ENCODE peak calls at places on chromosomes 11 and 22, in five cellular contexts. One of them, this sample, is unnamed.
A peak's percentile ranks its signal among the peaks of the same experiment; 100 is the strongest.

GRCh38 chr22:35023692-35024363 is 42.1 kb upstream of the ISX start:
- DNase-seq in kidney epithelial cell: no peak
- DNase-seq in right lobe of liver: peak; percentile 73
- DNase-seq in neuronal stem cell: peak; percentile 72
- DNase-seq in Panc1: peak; percentile 13
- DNase-seq in this sample: peak; percentile 87

GRCh38 chr11:35555238-35555887 is 29.9 kb upstream of the PAMR1 start:
- DNase-seq in kidney epithelial cell: no peak
- DNase-seq in right lobe of liver: no peak
- DNase-seq in neuronal stem cell: no peak
- DNase-seq in Panc1: no peak
- DNase-seq in this sample: no peak

GRCh38 chr22:30486661-30487115 is 14.9 kb upstream of the SEC14L3 start:
- DNase-seq in kidney epithelial cell: no peak
- DNase-seq in right lobe of liver: peak; percentile 37
- DNase-seq in neuronal stem cell: no peak
- DNase-seq in Panc1: no peak
- DNase-seq in this sample: no peak

GRCh38 chr11:79078999-79079398 is 361.8 kb downstream of the TENM4 start:
- DNase-seq in kidney epithelial cell: no peak
- DNase-seq in right lobe of liver: no peak
- DNase-seq in neuronal stem cell: no peak
- DNase-seq in Panc1: no peak
- DNase-seq in this sample: no peak

GRCh38 chr11:89495951-89496350 is 4.8 kb upstream of the NOX4 start:
- DNase-seq in kidney epithelial cell: peak; percentile 91
- DNase-seq in right lobe of liver: no peak
- DNase-seq in neuronal stem cell: peak; percentile 29
- DNase-seq in Panc1: no peak
- DNase-seq in this sample: no peak

GRCh38 chr22:47206185-47206584 is 443.7 kb downstream of the TBC1D22A start:
- DNase-seq in kidney epithelial cell: no peak
- DNase-seq in right lobe of liver: no peak
- DNase-seq in neuronal stem cell: no peak
- DNase-seq in Panc1: no peak
- DNase-seq in this sample: no peak

GRCh38 chr11:76690736-76691135 is 20.2 kb upstream of the LRRC32 start:
- DNase-seq in kidney epithelial cell: no peak
- DNase-seq in right lobe of liver: no peak
- DNase-seq in neuronal stem cell: no peak
- DNase-seq in Panc1: no peak
- DNase-seq in this sample: no peak

GRCh38 chr22:35315141-35315854 is 15.6 kb downstream of the TOM1 start:
- DNase-seq in kidney epithelial cell: no peak
- DNase-seq in right lobe of liver: peak; percentile 88
- DNase-seq in neuronal stem cell: no peak
- DNase-seq in Panc1: no peak
- DNase-seq in this sample: peak; percentile 37

GRCh38 chr11:79236541-79236971 is 204.3 kb downstream of the TENM4 start:
- DNase-seq in kidney epithelial cell: peak; percentile 95
- DNase-seq in right lobe of liver: no peak
- DNase-seq in neuronal stem cell: no peak
- DNase-seq in Panc1: no peak
- DNase-seq in this sample: no peak

GRCh38 chr22:45844949-45845613 is 131.9 kb downstream of the WNT7B start:
- DNase-seq in kidney epithelial cell: no peak
- DNase-seq in right lobe of liver: no peak
- DNase-seq in neuronal stem cell: peak; percentile 45
- DNase-seq in Panc1: no peak
- DNase-seq in this sample: no peak
- H3K4me3 ChIP-seq in kidney epithelial cell: no peak overlapping the region
- H3K4me3 ChIP-seq in right lobe of liver: no peak overlapping the region
- H3K4me3 ChIP-seq in neuronal stem cell: no peak overlapping the region
- H3K4me3 ChIP-seq in Panc1: no peak overlapping the region
- H3K4me3 ChIP-seq in this sample: no peak overlapping the region

GRCh38 chr11:34344410-34345011 is 13.3 kb downstream of the ABTB2 start:
- DNase-seq in kidney epithelial cell: no peak
- DNase-seq in right lobe of liver: no peak
- DNase-seq in neuronal stem cell: no peak
- DNase-seq in Panc1: no peak
- DNase-seq in this sample: no peak

GRCh38 chr11:34346551-34346950 is 11.3 kb downstream of the ABTB2 start:
- DNase-seq in kidney epithelial cell: no peak
- DNase-seq in right lobe of liver: no peak
- DNase-seq in neuronal stem cell: no peak
- DNase-seq in Panc1: no peak
- DNase-seq in this sample: no peak

GRCh38 chr11:34343686-34344085 is 14.1 kb downstream of the ABTB2 start:
- DNase-seq in kidney epithelial cell: no peak
- DNase-seq in right lobe of liver: no peak
- DNase-seq in neuronal stem cell: no peak
- DNase-seq in Panc1: no peak
- DNase-seq in this sample: no peak

GRCh38 chr11:34345991-34346480 is 11.8 kb downstream of the ABTB2 start:
- DNase-seq in kidney epithelial cell: no peak
- DNase-seq in right lobe of liver: no peak
- DNase-seq in neuronal stem cell: no peak
- DNase-seq in Panc1: no peak
- DNase-seq in this sample: no peak

GRCh38 chr11:34345012-34345804 is 12.6 kb downstream of the ABTB2 start:
- DNase-seq in kidney epithelial cell: peak; percentile 92
- DNase-seq in right lobe of liver: peak; percentile 83
- DNase-seq in neuronal stem cell: no peak
- DNase-seq in Panc1: no peak
- DNase-seq in this sample: no peak
- H3K4me3 ChIP-seq in kidney epithelial cell: no peak overlapping the region
- H3K4me3 ChIP-seq in right lobe of liver: no peak overlapping the region
- H3K4me3 ChIP-seq in neuronal stem cell: no peak overlapping the region
- H3K4me3 ChIP-seq in Panc1: no peak overlapping the region
- H3K4me3 ChIP-seq in this sample: no peak overlapping the region

GRCh38 chr11:616320-617220 is 820 bp upstream of the IRF7 start:
- DNase-seq in kidney epithelial cell: no peak
- DNase-seq in right lobe of liver: peak; percentile 72
- DNase-seq in neuronal stem cell: no peak
- DNase-seq in Panc1: no peak
- DNase-seq in this sample: peak; percentile 84
- H3K4me3 ChIP-seq in kidney epithelial cell: no peak overlapping the region
- H3K4me3 ChIP-seq in right lobe of liver: peak overlapping the region; percentile 63
- H3K4me3 ChIP-seq in neuronal stem cell: no peak overlapping the region
- H3K4me3 ChIP-seq in Panc1: peak overlapping the region; percentile 64
- H3K4me3 ChIP-seq in this sample: peak overlapping the region; percentile 76

GRCh38 chr22:24954114-24954463 is 1.6 kb downstream of the KIAA1671 start:
- DNase-seq in kidney epithelial cell: no peak
- DNase-seq in right lobe of liver: no peak
- DNase-seq in neuronal stem cell: no peak
- DNase-seq in Panc1: no peak
- DNase-seq in this sample: no peak
- H3K4me3 ChIP-seq in kidney epithelial cell: peak overlapping the region; percentile 77
- H3K4me3 ChIP-seq in right lobe of liver: peak overlapping the region; percentile 74
- H3K4me3 ChIP-seq in neuronal stem cell: no peak overlapping the region
- H3K4me3 ChIP-seq in Panc1: peak overlapping the region; percentile 86
- H3K4me3 ChIP-seq in this sample: no peak overlapping the region

GRCh38 chr11:7686761-7687160 is 13.5 kb upstream of the CYB5R2 start:
- DNase-seq in kidney epithelial cell: no peak
- DNase-seq in right lobe of liver: no peak
- DNase-seq in neuronal stem cell: no peak
- DNase-seq in Panc1: no peak
- DNase-seq in this sample: no peak

GRCh38 chr11:7688238-7688826 is 15.0 kb upstream of the CYB5R2 start:
- DNase-seq in kidney epithelial cell: no peak
- DNase-seq in right lobe of liver: no peak
- DNase-seq in neuronal stem cell: no peak
- DNase-seq in Panc1: no peak
- DNase-seq in this sample: no peak

GRCh38 chr11:7689239-7689638 is 15.9 kb upstream of the CYB5R2 start:
- DNase-seq in kidney epithelial cell: no peak
- DNase-seq in right lobe of liver: no peak
- DNase-seq in neuronal stem cell: no peak
- DNase-seq in Panc1: no peak
- DNase-seq in this sample: no peak

GRCh38 chr11:7690648-7691047 is 15.6 kb downstream of the OVCH2 start:
- DNase-seq in kidney epithelial cell: no peak
- DNase-seq in right lobe of liver: no peak
- DNase-seq in neuronal stem cell: no peak
- DNase-seq in Panc1: no peak
- DNase-seq in this sample: no peak

GRCh38 chr11:7687386-7687785 is 14.1 kb upstream of the CYB5R2 start:
- DNase-seq in kidney epithelial cell: no peak
- DNase-seq in right lobe of liver: no peak
- DNase-seq in neuronal stem cell: no peak
- DNase-seq in Panc1: no peak
- DNase-seq in this sample: no peak
- H3K4me3 ChIP-seq in kidney epithelial cell: no peak overlapping the region
- H3K4me3 ChIP-seq in right lobe of liver: no peak overlapping the region
- H3K4me3 ChIP-seq in neuronal stem cell: no peak overlapping the region
- H3K4me3 ChIP-seq in Panc1: no peak overlapping the region
- H3K4me3 ChIP-seq in this sample: no peak overlapping the region

GRCh38 chr11:31825453-31826391 is 14.6 kb upstream of the PAX6 start:
- DNase-seq in kidney epithelial cell: no peak
- DNase-seq in right lobe of liver: no peak
- DNase-seq in neuronal stem cell: peak; percentile 23
- DNase-seq in Panc1: no peak
- DNase-seq in this sample: no peak

GRCh38 chr11:31828217-31828616 is 17.1 kb upstream of the PAX6 start:
- DNase-seq in kidney epithelial cell: no peak
- DNase-seq in right lobe of liver: no peak
- DNase-seq in neuronal stem cell: no peak
- DNase-seq in Panc1: no peak
- DNase-seq in this sample: no peak

GRCh38 chr11:31824791-31825452 is 13.8 kb upstream of the PAX6 start:
- DNase-seq in kidney epithelial cell: no peak
- DNase-seq in right lobe of liver: no peak
- DNase-seq in neuronal stem cell: no peak
- DNase-seq in Panc1: no peak
- DNase-seq in this sample: no peak

GRCh38 chr11:31827458-31828206 is 16.5 kb upstream of the PAX6 start:
- DNase-seq in kidney epithelial cell: no peak
- DNase-seq in right lobe of liver: no peak
- DNase-seq in neuronal stem cell: peak; percentile 36
- DNase-seq in Panc1: no peak
- DNase-seq in this sample: no peak

DNA sequence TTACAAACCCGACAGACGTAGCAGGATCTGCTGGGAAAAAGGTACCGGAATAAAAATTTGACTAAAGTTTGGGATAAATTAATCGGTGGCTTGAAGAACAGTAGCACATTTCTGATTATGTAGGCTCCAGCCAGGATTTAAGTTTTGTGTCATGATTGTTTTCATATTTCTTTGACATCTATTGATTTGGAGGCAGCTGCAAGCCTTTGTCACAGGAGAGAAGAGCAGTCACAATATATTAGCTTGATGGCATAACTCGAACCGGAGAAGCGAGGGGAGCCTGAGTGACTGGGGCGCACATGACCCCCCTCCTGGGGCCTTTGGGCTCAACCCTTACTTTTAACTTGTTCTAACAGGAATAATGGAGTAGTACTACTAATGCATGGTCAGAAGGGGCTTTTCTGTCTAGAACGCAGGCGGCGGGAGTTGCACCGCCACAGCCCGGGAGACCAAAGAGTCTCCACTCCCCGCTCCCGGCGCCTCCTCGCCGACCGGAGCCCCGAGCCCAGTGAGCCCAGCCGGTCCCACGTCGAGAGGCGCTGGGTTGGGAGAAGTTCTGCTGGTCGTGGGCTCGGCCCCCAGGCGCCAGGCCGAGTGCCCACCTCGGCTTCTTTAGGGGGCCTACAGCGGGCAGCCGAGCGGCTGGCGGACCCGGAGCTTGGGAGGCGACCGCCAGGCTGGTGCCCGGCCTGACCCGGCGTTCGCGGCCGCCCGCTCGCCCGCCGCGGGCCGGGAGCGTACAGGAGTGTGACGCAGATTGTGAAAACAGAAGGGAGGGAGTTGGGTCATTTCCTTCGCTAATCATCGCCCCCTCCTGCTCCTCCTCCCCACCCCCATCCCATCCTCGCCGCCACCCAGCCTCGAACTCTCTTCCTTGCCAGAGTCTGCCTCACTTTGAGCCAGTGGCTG is 15.7 kb upstream of the PAX6 start:
- DNase-seq in kidney epithelial cell: no peak
- DNase-seq in right lobe of liver: no peak
- DNase-seq in neuronal stem cell: peak; percentile 45
- DNase-seq in Panc1: no peak
- DNase-seq in this sample: no peak
- H3K4me3 ChIP-seq in kidney epithelial cell: no peak overlapping the region
- H3K4me3 ChIP-seq in right lobe of liver: no peak overlapping the region
- H3K4me3 ChIP-seq in neuronal stem cell: peak overlapping the region; percentile 71
- H3K4me3 ChIP-seq in Panc1: no peak overlapping the region
- H3K4me3 ChIP-seq in this sample: no peak overlapping the region

GRCh38 chr11:64607381-64608259 is 16.6 kb downstream of the SLC22A12 start:
- DNase-seq in kidney epithelial cell: no peak
- DNase-seq in right lobe of liver: no peak
- DNase-seq in neuronal stem cell: no peak
- DNase-seq in Panc1: no peak
- DNase-seq in this sample: no peak

GRCh38 chr11:64608636-64609035 is 17.6 kb downstream of the SLC22A12 start:
- DNase-seq in kidney epithelial cell: no peak
- DNase-seq in right lobe of liver: no peak
- DNase-seq in neuronal stem cell: no peak
- DNase-seq in Panc1: no peak
- DNase-seq in this sample: no peak

GRCh38 chr11:64609436-64610047 is 18.5 kb downstream of the SLC22A12 start:
- DNase-seq in kidney epithelial cell: no peak
- DNase-seq in right lobe of liver: no peak
- DNase-seq in neuronal stem cell: no peak
- DNase-seq in Panc1: no peak
- DNase-seq in this sample: no peak

GRCh38 chr11:64606796-64607380 is 15.9 kb downstream of the SLC22A12 start:
- DNase-seq in kidney epithelial cell: no peak
- DNase-seq in right lobe of liver: no peak
- DNase-seq in neuronal stem cell: no peak
- DNase-seq in Panc1: no peak
- DNase-seq in this sample: no peak

DNA sequence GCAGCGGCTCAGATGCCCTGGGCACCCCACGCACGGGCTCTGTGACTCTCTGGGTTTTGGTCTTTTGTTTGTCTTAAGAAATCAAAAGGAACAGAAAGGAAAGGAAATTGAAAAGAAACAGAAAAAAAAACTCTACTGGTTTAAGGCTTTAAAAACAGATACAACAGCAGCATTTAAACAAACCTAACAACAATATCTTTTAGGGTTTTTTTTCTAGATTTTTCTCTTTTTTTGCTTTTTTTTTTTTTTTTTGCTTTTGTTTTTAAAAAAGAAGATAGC is 17.2 kb downstream of the SLC22A12 start:
- DNase-seq in kidney epithelial cell: no peak
- DNase-seq in right lobe of liver: no peak
- DNase-seq in neuronal stem cell: no peak
- DNase-seq in Panc1: no peak
- DNase-seq in this sample: no peak
- H3K4me3 ChIP-seq in kidney epithelial cell: no peak overlapping the region
- H3K4me3 ChIP-seq in right lobe of liver: no peak overlapping the region
- H3K4me3 ChIP-seq in neuronal stem cell: no peak overlapping the region
- H3K4me3 ChIP-seq in Panc1: no peak overlapping the region
- H3K4me3 ChIP-seq in this sample: no peak overlapping the region

GRCh38 chr11:68189888-68190287 is 23.2 kb downstream of the KMT5B start:
- DNase-seq in kidney epithelial cell: no peak
- DNase-seq in right lobe of liver: no peak
- DNase-seq in neuronal stem cell: no peak
- DNase-seq in Panc1: no peak
- DNase-seq in this sample: no peak
- H3K4me3 ChIP-seq in kidney epithelial cell: no peak overlapping the region
- H3K4me3 ChIP-seq in right lobe of liver: no peak overlapping the region
- H3K4me3 ChIP-seq in neuronal stem cell: no peak overlapping the region
- H3K4me3 ChIP-seq in Panc1: no peak overlapping the region
- H3K4me3 ChIP-seq in this sample: no peak overlapping the region

This sample was measured in spleen.